ENCODE peak calls at places on chromosomes 2 and 18, in seven cellular contexts. B, D, K, Z, A, T and J are unnamed samples. For H3K36me3 and H3K9me3, the result is how much of the 10 kb centered on the place peaks cover.

GRCh38 chr2:20225294-20226151 is 593 bp upstream of the SDC1 start:
- DNase-seq in K (peak), A (no peak), D (no peak), T (peak), B (peak), Z (peak), J (peak)

GRCh38 chr2:104163611-104164157 is 690.2 kb upstream of the POU3F3 start:
- DNase-seq in D (no peak), B (no peak), K (no peak), A (no peak), T (no peak), Z (no peak), J (no peak)

GRCh38 chr2:231207734-231208133 is 9.3 kb downstream of the ARMC9 start:
- DNase-seq in T (no peak), A (no peak), Z (no peak), D (no peak), B (no peak), K (no peak), J (no peak)

GRCh38 chr2:205967391-205968075 is 118.4 kb downstream of the INO80D start:
- DNase-seq in D (no peak), A (no peak), K (no peak), Z (no peak), T (no peak), B (no peak), J (no peak)

GRCh38 chr2:15973446-15974202 is 33.3 kb downstream of the MYCN start:
- DNase-seq in A (no peak), D (peak), Z (no peak), B (no peak), T (no peak), K (no peak), J (no peak)

GRCh38 chr2:71069376-71069775 is 928 bp downstream of the NAGK start:
- DNase-seq in B (no peak), T (no peak), D (no peak), K (no peak), Z (no peak), A (no peak), J (no peak)

GRCh38 chr2:54000524-54000923 is 29.7 kb upstream of the PSME4 start:
- DNase-seq in K (no peak), B (no peak), A (no peak), T (no peak), D (no peak), Z (no peak), J (no peak)

GRCh38 chr2:62197017-62197586 is 1.2 kb downstream of the B3GNT2 start:
- DNase-seq in A (peak), Z (peak), T (no peak), B (peak), D (peak), K (peak), J (peak)

DNA sequence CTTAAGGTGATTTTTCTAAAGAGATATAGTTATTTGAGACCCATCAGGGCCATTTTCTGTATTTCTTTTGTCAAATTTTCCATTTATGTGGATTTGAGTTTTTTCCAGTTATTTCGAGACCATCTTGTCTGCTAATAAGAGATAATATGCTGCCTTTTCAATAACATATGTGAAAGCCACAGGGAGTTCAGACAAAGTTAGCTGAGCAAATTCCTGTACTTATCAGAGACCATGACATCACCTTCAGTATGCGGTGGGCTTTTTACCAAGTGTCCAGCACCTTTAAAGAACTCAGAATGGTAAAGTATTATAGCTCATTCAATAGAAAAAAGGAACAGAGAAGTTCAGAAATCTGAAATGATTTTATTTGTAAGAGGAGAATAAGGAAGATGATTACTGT is 11.7 kb downstream of the MAPK4 start:
- DNase-seq in B (no peak), A (no peak), Z (no peak), K (no peak), D (no peak), T (no peak), J (no peak)
- H3K4me3 ChIP-seq in B (no peak), A (no peak), Z (no peak), K (no peak), D (no peak), T (no peak), J (no peak)

DNA sequence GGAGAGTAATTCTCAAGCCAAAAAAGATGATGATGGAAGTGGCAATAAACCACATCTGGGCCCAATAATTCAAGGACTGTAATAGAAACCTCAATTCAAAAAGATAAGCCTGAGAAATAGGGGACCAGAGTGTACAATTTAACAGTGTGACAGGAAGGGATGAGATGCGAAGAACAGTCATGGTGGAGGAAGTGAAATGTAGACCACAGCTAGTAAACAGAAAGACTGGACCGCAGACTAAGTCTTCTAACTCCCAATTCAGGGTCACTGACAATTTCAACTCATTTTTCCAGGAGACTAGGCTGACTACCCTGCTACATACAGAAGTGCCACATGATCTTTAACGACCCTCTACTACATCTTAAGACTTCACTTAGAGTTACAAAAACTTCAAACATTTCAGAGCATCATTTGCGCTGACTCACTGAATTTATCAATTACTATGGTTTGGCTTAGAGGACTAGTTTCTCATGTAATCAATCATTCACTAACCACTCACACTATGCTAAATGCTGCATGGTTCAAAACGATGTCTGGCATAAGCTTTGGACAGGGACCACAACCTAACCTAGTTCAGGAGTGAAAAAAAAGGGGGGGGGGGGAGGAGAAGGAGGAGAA is 9.0 kb downstream of the CUL3 start:
- DNase-seq in D (no peak), K (no peak), T (no peak), B (no peak), Z (no peak), A (no peak), J (no peak)
- H3K36me3 ChIP-seq in D (under half), K (under half), T (under half), B (under half), Z (under half), A (under half), J (under half)

GRCh38 chr2:120972286-120972685 is 236.6 kb downstream of the GLI2 start:
- DNase-seq in B (no peak), T (no peak), Z (peak), K (no peak), D (no peak), A (no peak), J (no peak)
- H3K9me3 ChIP-seq in B (under half), T (under half), Z (under half), K (under half), D (under half), A (under half), J (under half)

DNA sequence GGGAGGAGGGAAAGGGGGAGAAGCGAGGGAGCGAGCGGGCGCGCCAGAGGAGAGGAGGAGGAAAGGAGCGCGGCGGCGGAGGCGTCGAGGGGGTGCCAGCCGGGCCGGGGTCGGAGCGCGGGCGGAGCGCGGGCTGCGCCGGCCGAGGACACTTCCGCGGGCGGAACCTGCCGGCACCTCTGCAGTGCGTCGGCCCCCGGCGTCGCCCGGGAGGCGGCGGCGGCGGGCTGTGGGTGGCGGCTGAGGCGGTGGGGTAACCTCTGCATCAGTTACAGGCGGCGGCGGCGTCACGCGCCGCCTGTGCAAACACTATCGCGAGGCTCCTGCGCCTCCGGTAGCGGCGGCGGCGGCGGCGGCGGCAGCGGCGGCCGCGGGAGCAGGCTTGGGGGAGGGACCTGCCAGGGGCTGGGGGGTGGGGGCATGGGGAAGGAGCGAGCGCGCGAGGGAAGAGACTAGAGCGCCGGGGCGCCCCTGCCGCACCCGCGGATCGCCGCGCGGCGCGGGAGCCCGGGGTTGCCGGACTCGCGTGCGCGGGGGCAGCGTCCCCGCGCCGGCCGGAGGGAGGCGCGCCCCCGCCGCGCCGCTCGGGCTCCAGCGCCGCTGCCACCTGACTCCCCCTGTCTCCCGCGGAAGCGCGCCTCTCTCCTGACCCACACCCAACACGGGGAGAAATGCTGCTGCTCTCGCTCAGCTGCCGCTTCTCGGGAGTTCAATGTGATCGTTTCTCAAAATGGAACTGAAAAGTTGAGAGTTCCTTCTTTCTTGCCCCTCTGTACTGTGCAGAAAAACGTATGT is at the start of gene TLK1:
- DNase-seq in Z (peak), K (peak), A (peak), B (peak), T (peak), D (peak), J (peak)
- H3K4me3 ChIP-seq in Z (peak), K (peak), A (peak), B (peak), T (peak), D (peak), J (peak)

GRCh38 chr2:106129150-106129549 is 65.0 kb downstream of the UXS1 start:
- DNase-seq in A (no peak), K (no peak), Z (no peak), D (no peak), T (no peak), B (no peak), J (no peak)
- H3K36me3 ChIP-seq in A (under half), K (under half), Z (under half), D (under half), T (under half), B (under half), J (half or more)

DNA sequence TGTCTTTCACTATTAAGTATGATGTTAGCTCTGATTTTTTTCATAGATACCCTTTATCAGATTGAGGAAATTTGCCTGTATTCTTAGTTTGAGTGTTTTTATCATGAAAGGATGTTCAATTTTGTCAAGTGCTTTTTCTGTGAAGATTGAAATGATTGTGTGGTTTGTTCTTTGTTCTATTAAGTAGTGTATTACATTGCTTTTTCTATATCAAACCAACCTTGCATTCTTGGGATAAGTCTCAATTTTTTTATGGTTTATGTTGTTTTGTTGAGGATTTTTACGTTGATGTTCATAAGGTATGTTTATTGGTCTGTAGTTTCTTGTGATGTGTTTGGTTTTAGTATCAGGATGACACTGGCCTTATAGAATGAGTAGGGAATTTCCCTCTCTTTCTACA is 19.1 kb downstream of the PDK1 start:
- DNase-seq in Z (no peak), B (no peak), D (no peak), T (no peak), K (no peak), A (no peak), J (no peak)
- H3K9me3 ChIP-seq in Z (under half), B (under half), D (half or more), T (under half), K (under half), A (under half), J (under half)

DNA sequence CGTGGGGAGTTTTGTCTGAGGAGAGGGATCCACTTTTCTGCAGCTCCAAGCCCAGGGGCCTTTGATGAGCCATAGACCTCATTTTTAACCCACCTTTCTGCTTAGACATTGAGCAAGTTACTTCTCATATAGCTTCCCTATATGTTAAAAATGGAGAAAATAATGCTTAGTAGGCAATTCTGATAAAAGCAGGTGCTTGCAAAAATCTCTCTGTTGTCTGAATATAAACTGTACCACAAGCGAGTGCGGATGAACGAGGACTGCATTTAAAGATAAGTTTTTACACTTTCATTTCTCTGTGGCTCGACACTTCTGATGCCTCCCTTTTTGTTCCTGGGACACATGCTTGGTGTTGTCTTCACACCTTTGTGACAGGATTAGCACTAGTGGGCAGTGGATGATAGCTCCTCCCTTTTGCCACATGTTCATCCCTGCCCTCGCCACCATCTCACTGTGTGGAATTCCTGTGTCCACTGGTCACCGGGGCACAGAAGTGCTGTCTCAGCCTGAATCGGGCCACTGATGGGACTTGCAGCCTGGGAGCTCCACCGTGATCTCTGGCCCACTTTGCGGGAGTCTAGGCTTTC is 1.6 kb downstream of the TYMS start:
- DNase-seq in A (no peak), Z (no peak), D (no peak), K (no peak), T (no peak), B (no peak), J (no peak)
- H3K4me3 ChIP-seq in A (peak), Z (no peak), D (peak), K (peak), T (no peak), B (peak), J (peak)